ENCODE peak calls at places on chromosomes 7 and 10, in five cellular contexts. I is astrocyte, X is PC-9, V is PC-3, H is IMR-90. U is an unnamed sample.

GRCh38 chr7:2018786-2019692 is 213.7 kb downstream of the MAD1L1 start:
- DNase-seq in H (peak), V (peak), X (no peak), I (peak), U (no peak)

GRCh38 chr7:117683736-117684135 is 189.5 kb downstream of the CTTNBP2 start:
- DNase-seq in X (no peak), H (peak), I (no peak), V (no peak), U (no peak)

GRCh38 chr10:131179386-131179785 is 132.1 kb downstream of the TCERG1L start:
- DNase-seq in I (no peak), V (no peak), X (no peak), H (no peak), U (no peak)

GRCh38 chr7:6202117-6202516 is 70.3 kb downstream of the CYTH3 start:
- DNase-seq in V (no peak), I (no peak), X (no peak), H (no peak), U (no peak)

GRCh38 chr7:82388138-82388537 is 55.4 kb downstream of the CACNA2D1 start:
- DNase-seq in H (no peak), I (no peak), V (no peak), X (no peak), U (no peak)

GRCh38 chr10:79904671-79905321 is 44.1 kb downstream of the SFTPD start:
- DNase-seq in H (peak), V (peak), X (peak), I (peak), U (peak)

GRCh38 chr7:12360948-12361347 is 42.7 kb downstream of the VWDE start:
- DNase-seq in I (no peak), H (no peak), V (peak), X (no peak), U (no peak)

GRCh38 chr7:125130173-125130572 is 200.5 kb upstream of the POT1 start:
- DNase-seq in H (no peak), V (no peak), I (no peak), X (no peak), U (no peak)

GRCh38 chr10:5506751-5507648 is 7.6 kb upstream of the CALML5 start:
- DNase-seq in I (no peak), H (no peak), V (no peak), X (no peak), U (no peak)

GRCh38 chr10:43648083-43648391 is 644 bp downstream of the ZNF32 start:
- DNase-seq in H (no peak), I (no peak), V (no peak), X (no peak), U (no peak)

GRCh38 chr10:84511106-84511505 is 182.7 kb downstream of the CCSER2 start:
- DNase-seq in H (peak), V (no peak), I (no peak), X (no peak), U (no peak)

GRCh38 chr10:74488907-74489306 is 337.5 kb upstream of the KAT6B start:
- DNase-seq in H (no peak), X (no peak), V (no peak), I (no peak), U (no peak)

GRCh38 chr10:45375716-45376231 is 1.8 kb downstream of the ALOX5 start:
- DNase-seq in V (no peak), H (no peak), X (no peak), I (no peak), U (no peak)

GRCh38 chr7:27172823-27173411 is 1.2 kb downstream of the HOXA10 start:
- DNase-seq in H (no peak), V (peak), I (no peak), X (no peak), U (no peak)

DNA sequence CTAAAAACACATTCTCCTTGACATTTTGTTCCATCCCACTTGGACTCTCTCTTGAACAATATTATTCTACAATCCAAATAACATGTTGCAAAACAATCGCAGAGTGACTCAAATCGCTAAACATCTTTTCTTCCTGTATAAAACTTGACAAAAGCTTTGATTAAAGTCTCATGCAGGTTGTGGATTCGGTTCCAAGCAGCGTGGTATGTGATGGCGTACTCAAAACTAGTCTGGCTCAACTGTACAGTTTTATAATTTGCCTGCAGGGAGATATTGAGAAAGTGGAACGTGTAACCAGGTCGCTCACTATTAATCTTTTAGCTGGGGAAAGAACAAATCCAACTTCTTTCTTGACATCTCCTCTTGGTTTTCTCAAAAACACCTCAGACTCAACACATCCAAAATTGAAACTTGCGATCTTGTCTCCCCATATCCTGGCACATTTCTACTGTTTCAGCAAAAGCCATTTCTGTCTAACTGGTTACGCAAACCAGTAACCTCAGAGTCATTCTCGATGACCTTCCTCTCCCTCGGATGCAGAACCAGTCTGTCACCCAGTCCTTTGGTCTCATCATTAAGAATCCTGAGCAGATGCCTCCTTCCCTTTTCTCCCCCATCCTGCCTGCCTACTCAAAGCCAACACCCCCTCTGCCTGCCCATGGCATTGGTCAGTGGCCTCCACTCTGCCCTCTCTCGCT is 100.1 kb downstream of the CACNB2 start:
- DNase-seq in V (no peak), X (no peak), H (no peak), I (no peak), U (no peak)
- H2AFZ ChIP-seq in V (no peak), X (no peak), H (peak), I (no peak), U (no peak)

DNA sequence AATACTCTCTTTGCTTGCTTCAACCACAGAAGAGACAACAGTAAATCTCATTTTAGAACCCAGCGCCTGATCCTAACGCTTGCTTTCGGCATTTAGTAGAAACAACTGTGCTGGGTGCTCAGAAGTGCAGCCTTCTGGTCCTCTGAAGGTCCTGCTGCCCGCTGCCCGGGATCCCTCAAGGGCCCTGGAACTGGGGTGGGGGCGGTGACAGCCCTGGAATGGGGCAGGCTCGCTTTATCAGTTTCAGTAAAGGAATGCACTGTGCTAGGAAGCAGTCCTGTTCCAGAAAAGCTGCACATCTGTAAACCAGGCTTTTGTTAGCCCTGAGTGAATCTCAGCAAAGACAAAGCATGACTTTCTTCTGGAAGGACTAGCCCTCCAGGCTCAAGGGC is 254.6 kb downstream of the TNS3 start:
- DNase-seq in V (no peak), I (peak), X (no peak), H (peak), U (no peak)
- H3K4me3 ChIP-seq in V (no peak), I (peak), X (no peak), H (no peak), U (no peak)

DNA sequence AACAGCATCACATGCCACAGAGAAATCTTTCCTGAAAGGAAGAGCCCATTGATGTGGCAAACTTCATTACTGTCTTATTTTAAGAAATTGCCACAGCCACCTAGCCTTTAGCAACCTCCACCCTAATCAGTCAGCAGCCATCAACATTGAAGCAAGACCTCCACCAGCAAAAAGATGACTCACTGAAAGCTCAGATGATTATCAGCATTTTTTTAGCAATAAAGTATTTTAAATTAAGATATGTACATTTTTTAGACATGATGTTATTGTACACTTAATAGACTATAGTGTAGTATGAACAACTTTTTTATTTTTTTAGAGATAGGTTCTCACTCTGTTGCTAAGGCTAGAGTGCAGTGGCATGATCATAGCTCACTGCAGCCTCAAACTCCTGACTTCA is 14.8 kb downstream of the STEAP1B start:
- DNase-seq in I (peak), H (peak), X (peak), V (peak), U (no peak)
- H3K4me2 ChIP-seq in I (no peak), H (no peak), X (no peak), V (no peak), U (no peak)

GRCh38 chr10:22807238-22807637 is 92.9 kb upstream of the PIP4K2A start:
- DNase-seq in V (no peak), X (no peak), I (no peak), H (no peak), U (no peak)

GRCh38 chr10:22816298-22816653 is 101.9 kb upstream of the PIP4K2A start:
- DNase-seq in H (peak), V (peak), X (peak), I (peak), U (no peak)

GRCh38 chr10:22805304-22805703 is 90.9 kb upstream of the PIP4K2A start:
- DNase-seq in X (no peak), I (peak), H (peak), V (peak), U (no peak)

DNA sequence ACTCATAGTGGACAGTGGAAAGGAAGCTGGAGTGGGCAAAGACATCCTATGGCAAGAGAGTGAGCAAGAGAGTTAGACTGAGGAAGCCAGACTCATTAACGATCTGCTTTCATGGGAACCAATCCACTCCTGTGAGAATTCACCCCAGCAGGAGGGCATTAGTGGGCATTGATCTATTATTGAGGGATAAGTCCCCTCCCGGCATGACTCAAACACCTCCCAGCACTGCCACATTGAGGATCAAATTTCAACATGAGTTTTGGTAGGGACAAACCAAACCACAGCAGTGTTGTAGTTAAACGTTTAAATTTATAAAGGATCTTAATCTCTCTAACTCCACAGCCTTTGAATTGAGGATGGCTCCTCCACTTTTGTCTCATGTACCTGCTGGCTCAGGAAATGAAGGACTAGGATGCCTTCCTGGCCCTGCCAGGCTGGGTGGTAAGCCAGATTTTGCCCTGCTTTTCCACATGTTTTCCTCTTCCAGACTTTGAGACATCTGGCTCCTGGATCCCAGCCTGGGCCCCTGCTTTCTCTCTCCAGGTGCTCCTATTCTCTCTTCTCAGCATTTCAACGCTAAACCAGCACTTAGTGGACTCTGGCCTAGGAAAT is 96.4 kb upstream of the PIP4K2A start:
- DNase-seq in I (no peak), H (no peak), X (no peak), V (peak), U (no peak)
- H2AFZ ChIP-seq in I (no peak), H (peak), X (no peak), V (peak), U (no peak)

DNA sequence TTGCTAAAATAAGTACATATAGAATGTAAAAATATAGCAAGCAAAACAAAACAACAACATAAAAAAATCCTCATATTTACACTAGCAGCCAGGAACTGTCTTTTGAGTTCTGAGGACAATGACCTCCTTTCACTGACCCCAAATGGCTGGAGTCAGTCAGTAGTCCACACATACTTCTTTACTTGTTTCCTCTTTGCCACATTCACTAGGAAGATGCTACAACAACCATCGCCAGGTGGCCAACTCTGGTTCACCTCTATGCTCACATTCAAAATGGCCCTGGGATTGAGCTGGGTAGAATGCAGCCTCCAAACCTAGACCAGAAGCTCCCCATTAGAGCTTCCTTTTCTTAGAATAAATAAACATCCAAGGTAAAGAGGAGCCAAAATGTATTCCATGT is 356.2 kb downstream of the PLXNA4 start:
- DNase-seq in H (no peak), X (no peak), I (no peak), V (no peak), U (no peak)
- H3K4me3 ChIP-seq in H (no peak), X (no peak), I (no peak), V (no peak), U (no peak)

GRCh38 chr10:34757933-34758332 is 57.2 kb downstream of the PARD3 start:
- DNase-seq in V (no peak), H (no peak), I (no peak), X (no peak), U (no peak)

GRCh38 chr10:34748767-34749166 is 66.3 kb downstream of the PARD3 start:
- DNase-seq in H (no peak), V (no peak), X (no peak), I (no peak), U (no peak)

GRCh38 chr10:34756584-34756983 is 58.5 kb downstream of the PARD3 start:
- DNase-seq in H (no peak), I (no peak), X (no peak), V (no peak), U (no peak)

GRCh38 chr10:34751272-34751671 is 63.8 kb downstream of the PARD3 start:
- DNase-seq in X (no peak), I (no peak), V (no peak), H (no peak), U (no peak)

DNA sequence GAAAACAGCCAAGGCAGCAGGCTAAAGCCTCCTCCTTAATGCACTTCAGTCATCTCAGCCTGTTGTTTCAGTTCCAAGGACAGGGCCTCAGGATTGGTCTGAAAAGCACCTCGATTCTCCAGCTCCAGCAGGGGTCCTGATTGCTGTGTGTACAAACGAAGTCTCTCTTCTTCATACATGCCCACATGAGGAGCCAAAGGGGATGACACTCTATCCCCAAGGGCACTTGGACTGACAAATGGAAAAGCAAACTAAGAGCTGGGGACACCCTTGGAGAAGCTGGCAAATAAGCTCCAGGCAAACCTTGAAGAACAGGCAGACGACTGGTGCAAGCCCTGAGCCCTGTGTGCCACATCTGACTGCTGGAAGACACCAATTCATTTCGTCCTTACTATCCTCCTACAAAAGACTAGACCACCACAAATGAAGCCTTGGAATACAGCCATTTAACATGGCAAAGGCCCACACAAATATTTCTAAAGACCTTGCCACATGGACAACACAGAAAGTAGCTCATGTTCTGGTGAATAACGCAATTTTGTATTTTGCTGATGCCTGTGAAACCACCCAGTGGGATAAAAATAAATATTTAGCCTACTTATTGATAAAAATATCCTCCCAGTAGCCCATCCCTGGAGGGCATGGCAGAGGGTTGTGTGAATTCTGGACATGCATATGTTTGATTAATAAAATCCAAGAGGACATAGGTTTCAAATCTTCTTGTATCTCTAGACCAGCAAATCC is 61.9 kb downstream of the PARD3 start:
- DNase-seq in V (no peak), I (no peak), X (no peak), H (no peak), U (no peak)
- H3K4me2 ChIP-seq in V (no peak), I (no peak), X (no peak), H (no peak), U (peak)